ENCODE peak calls at places on chromosomes 5 and 9, in ten cellular contexts. One of them, this sample, is unnamed.

GRCh38 chr9:18606831-18607230 is 132.9 kb downstream of the ADAMTSL1 start:
- DNase-seq in epithelial cell of prostate: no peak
- DNase-seq in Right ventricle myocardium inferior: no peak
- DNase-seq in right atrium auricular region: no peak
- DNase-seq in T-helper 1 cell: no peak
- DNase-seq in smooth muscle cell of the brain vasculature: peak
- DNase-seq in activated CD4-positive, alpha-beta memory T cell treated with anti-CD3 and anti-CD28 coated beads for 36 hours: no peak
- DNase-seq in LoVo: no peak
- DNase-seq in activated naive CD4-positive, alpha-beta T cell: no peak
- DNase-seq in PC-9: no peak
- DNase-seq in this sample: no peak

GRCh38 chr9:8845376-8845775 is 1045.8 kb upstream of the DMAC1 start:
- DNase-seq in epithelial cell of prostate: no peak
- DNase-seq in right atrium auricular region: no peak
- DNase-seq in smooth muscle cell of the brain vasculature: no peak
- DNase-seq in PC-9: no peak
- DNase-seq in activated CD4-positive, alpha-beta memory T cell treated with anti-CD3 and anti-CD28 coated beads for 36 hours: no peak
- DNase-seq in activated naive CD4-positive, alpha-beta T cell: no peak
- DNase-seq in Right ventricle myocardium inferior: peak
- DNase-seq in T-helper 1 cell: no peak
- DNase-seq in LoVo: no peak
- DNase-seq in this sample: no peak

GRCh38 chr9:133937120-133937519 is 55.0 kb downstream of the VAV2 start:
- DNase-seq in LoVo: no peak
- DNase-seq in T-helper 1 cell: no peak
- DNase-seq in smooth muscle cell of the brain vasculature: no peak
- DNase-seq in Right ventricle myocardium inferior: no peak
- DNase-seq in activated naive CD4-positive, alpha-beta T cell: no peak
- DNase-seq in right atrium auricular region: no peak
- DNase-seq in epithelial cell of prostate: no peak
- DNase-seq in PC-9: no peak
- DNase-seq in activated CD4-positive, alpha-beta memory T cell treated with anti-CD3 and anti-CD28 coated beads for 36 hours: no peak
- DNase-seq in this sample: no peak

GRCh38 chr9:83583151-83584014 is 39.6 kb upstream of the IDNK start:
- DNase-seq in smooth muscle cell of the brain vasculature: no peak
- DNase-seq in activated CD4-positive, alpha-beta memory T cell treated with anti-CD3 and anti-CD28 coated beads for 36 hours: peak
- DNase-seq in T-helper 1 cell: no peak
- DNase-seq in LoVo: peak
- DNase-seq in epithelial cell of prostate: no peak
- DNase-seq in right atrium auricular region: peak
- DNase-seq in Right ventricle myocardium inferior: no peak
- DNase-seq in activated naive CD4-positive, alpha-beta T cell: no peak
- DNase-seq in PC-9: no peak
- DNase-seq in this sample: peak

GRCh38 chr9:123469231-123469630 is 113.2 kb downstream of the CRB2 start:
- DNase-seq in Right ventricle myocardium inferior: no peak
- DNase-seq in activated CD4-positive, alpha-beta memory T cell treated with anti-CD3 and anti-CD28 coated beads for 36 hours: no peak
- DNase-seq in epithelial cell of prostate: no peak
- DNase-seq in smooth muscle cell of the brain vasculature: no peak
- DNase-seq in T-helper 1 cell: no peak
- DNase-seq in LoVo: no peak
- DNase-seq in PC-9: no peak
- DNase-seq in activated naive CD4-positive, alpha-beta T cell: no peak
- DNase-seq in right atrium auricular region: no peak
- DNase-seq in this sample: no peak

GRCh38 chr5:16464664-16465543 is 696 bp downstream of the ZNF622 start:
- DNase-seq in Right ventricle myocardium inferior: peak
- DNase-seq in smooth muscle cell of the brain vasculature: no peak
- DNase-seq in activated naive CD4-positive, alpha-beta T cell: no peak
- DNase-seq in epithelial cell of prostate: no peak
- DNase-seq in T-helper 1 cell: no peak
- DNase-seq in activated CD4-positive, alpha-beta memory T cell treated with anti-CD3 and anti-CD28 coated beads for 36 hours: no peak
- DNase-seq in right atrium auricular region: no peak
- DNase-seq in LoVo: peak
- DNase-seq in PC-9: no peak
- DNase-seq in this sample: no peak

GRCh38 chr5:171891595-171891994 is 106.0 kb downstream of the SMIM23 start:
- DNase-seq in smooth muscle cell of the brain vasculature: no peak
- DNase-seq in activated naive CD4-positive, alpha-beta T cell: no peak
- DNase-seq in epithelial cell of prostate: no peak
- DNase-seq in right atrium auricular region: no peak
- DNase-seq in LoVo: no peak
- DNase-seq in activated CD4-positive, alpha-beta memory T cell treated with anti-CD3 and anti-CD28 coated beads for 36 hours: no peak
- DNase-seq in T-helper 1 cell: no peak
- DNase-seq in Right ventricle myocardium inferior: no peak
- DNase-seq in PC-9: no peak
- DNase-seq in this sample: no peak

GRCh38 chr5:5804834-5805233 is 382.4 kb downstream of the ICE1 start:
- DNase-seq in LoVo: no peak
- DNase-seq in T-helper 1 cell: no peak
- DNase-seq in activated CD4-positive, alpha-beta memory T cell treated with anti-CD3 and anti-CD28 coated beads for 36 hours: no peak
- DNase-seq in smooth muscle cell of the brain vasculature: no peak
- DNase-seq in Right ventricle myocardium inferior: no peak
- DNase-seq in right atrium auricular region: no peak
- DNase-seq in activated naive CD4-positive, alpha-beta T cell: no peak
- DNase-seq in PC-9: no peak
- DNase-seq in epithelial cell of prostate: no peak
- DNase-seq in this sample: no peak

GRCh38 chr5:62017092-62017491 is 288.9 kb upstream of the KIF2A start:
- DNase-seq in right atrium auricular region: no peak
- DNase-seq in activated CD4-positive, alpha-beta memory T cell treated with anti-CD3 and anti-CD28 coated beads for 36 hours: no peak
- DNase-seq in LoVo: no peak
- DNase-seq in smooth muscle cell of the brain vasculature: no peak
- DNase-seq in T-helper 1 cell: no peak
- DNase-seq in activated naive CD4-positive, alpha-beta T cell: no peak
- DNase-seq in PC-9: no peak
- DNase-seq in Right ventricle myocardium inferior: no peak
- DNase-seq in epithelial cell of prostate: no peak
- DNase-seq in this sample: no peak

GRCh38 chr5:124399426-124399961 is 346.9 kb downstream of the ZNF608 start:
- DNase-seq in activated CD4-positive, alpha-beta memory T cell treated with anti-CD3 and anti-CD28 coated beads for 36 hours: no peak
- DNase-seq in T-helper 1 cell: no peak
- DNase-seq in right atrium auricular region: no peak
- DNase-seq in Right ventricle myocardium inferior: no peak
- DNase-seq in LoVo: no peak
- DNase-seq in activated naive CD4-positive, alpha-beta T cell: no peak
- DNase-seq in epithelial cell of prostate: no peak
- DNase-seq in PC-9: no peak
- DNase-seq in smooth muscle cell of the brain vasculature: no peak
- DNase-seq in this sample: no peak

GRCh38 chr5:143635146-143635752 is 176.7 kb upstream of the HMHB1 start:
- DNase-seq in PC-9: no peak
- DNase-seq in T-helper 1 cell: no peak
- DNase-seq in activated CD4-positive, alpha-beta memory T cell treated with anti-CD3 and anti-CD28 coated beads for 36 hours: no peak
- DNase-seq in Right ventricle myocardium inferior: no peak
- DNase-seq in smooth muscle cell of the brain vasculature: no peak
- DNase-seq in right atrium auricular region: no peak
- DNase-seq in epithelial cell of prostate: no peak
- DNase-seq in activated naive CD4-positive, alpha-beta T cell: no peak
- DNase-seq in LoVo: peak
- DNase-seq in this sample: no peak

GRCh38 chr9:115115117-115115880 is 2.7 kb downstream of the TNC start:
- DNase-seq in T-helper 1 cell: no peak
- DNase-seq in activated CD4-positive, alpha-beta memory T cell treated with anti-CD3 and anti-CD28 coated beads for 36 hours: no peak
- DNase-seq in epithelial cell of prostate: no peak
- DNase-seq in Right ventricle myocardium inferior: no peak
- DNase-seq in PC-9: no peak
- DNase-seq in activated naive CD4-positive, alpha-beta T cell: no peak
- DNase-seq in right atrium auricular region: no peak
- DNase-seq in LoVo: no peak
- DNase-seq in smooth muscle cell of the brain vasculature: no peak
- DNase-seq in this sample: no peak

GRCh38 chr5:9437741-9438240 is 108.1 kb downstream of the SEMA5A start:
- DNase-seq in right atrium auricular region: no peak
- DNase-seq in Right ventricle myocardium inferior: no peak
- DNase-seq in LoVo: no peak
- DNase-seq in activated CD4-positive, alpha-beta memory T cell treated with anti-CD3 and anti-CD28 coated beads for 36 hours: no peak
- DNase-seq in smooth muscle cell of the brain vasculature: no peak
- DNase-seq in epithelial cell of prostate: no peak
- DNase-seq in T-helper 1 cell: no peak
- DNase-seq in activated naive CD4-positive, alpha-beta T cell: no peak
- DNase-seq in PC-9: peak
- DNase-seq in this sample: no peak

GRCh38 chr5:55421074-55421529 is 113.3 kb downstream of the MTREX start:
- DNase-seq in LoVo: no peak
- DNase-seq in activated naive CD4-positive, alpha-beta T cell: no peak
- DNase-seq in T-helper 1 cell: no peak
- DNase-seq in smooth muscle cell of the brain vasculature: no peak
- DNase-seq in PC-9: no peak
- DNase-seq in right atrium auricular region: no peak
- DNase-seq in Right ventricle myocardium inferior: no peak
- DNase-seq in epithelial cell of prostate: no peak
- DNase-seq in activated CD4-positive, alpha-beta memory T cell treated with anti-CD3 and anti-CD28 coated beads for 36 hours: peak
- DNase-seq in this sample: no peak

GRCh38 chr5:162888268-162888667 is 549.1 kb upstream of the CCNG1 start:
- DNase-seq in LoVo: no peak
- DNase-seq in T-helper 1 cell: no peak
- DNase-seq in Right ventricle myocardium inferior: no peak
- DNase-seq in smooth muscle cell of the brain vasculature: no peak
- DNase-seq in PC-9: no peak
- DNase-seq in right atrium auricular region: no peak
- DNase-seq in activated naive CD4-positive, alpha-beta T cell: no peak
- DNase-seq in epithelial cell of prostate: no peak
- DNase-seq in activated CD4-positive, alpha-beta memory T cell treated with anti-CD3 and anti-CD28 coated beads for 36 hours: no peak
- DNase-seq in this sample: peak

GRCh38 chr9:126456802-126457547 is 130.3 kb downstream of the MVB12B start:
- DNase-seq in PC-9: no peak
- DNase-seq in LoVo: no peak
- DNase-seq in activated naive CD4-positive, alpha-beta T cell: no peak
- DNase-seq in smooth muscle cell of the brain vasculature: no peak
- DNase-seq in epithelial cell of prostate: no peak
- DNase-seq in T-helper 1 cell: no peak
- DNase-seq in Right ventricle myocardium inferior: no peak
- DNase-seq in right atrium auricular region: no peak
- DNase-seq in activated CD4-positive, alpha-beta memory T cell treated with anti-CD3 and anti-CD28 coated beads for 36 hours: peak
- DNase-seq in this sample: no peak

GRCh38 chr5:141392429-141393198 is at the start of gene PCDHGA8:
- DNase-seq in Right ventricle myocardium inferior: peak
- DNase-seq in T-helper 1 cell: no peak
- DNase-seq in activated CD4-positive, alpha-beta memory T cell treated with anti-CD3 and anti-CD28 coated beads for 36 hours: no peak
- DNase-seq in epithelial cell of prostate: no peak
- DNase-seq in PC-9: no peak
- DNase-seq in LoVo: no peak
- DNase-seq in smooth muscle cell of the brain vasculature: no peak
- DNase-seq in right atrium auricular region: no peak
- DNase-seq in activated naive CD4-positive, alpha-beta T cell: no peak
- DNase-seq in this sample: peak